ENCODE peak calls at places on chromosomes 5 and 9, in five cellular contexts. O is mammary epithelial cell, M is right atrium auricular region, Z is H1, U is suprapubic skin. L is an unnamed sample.

GRCh38 chr5:23332650-23333251 is 174.7 kb upstream of the PRDM9 start:
- DNase-seq in O (peak; percentile 24), M (no peak), Z (no peak), U (no peak), L (no peak)

GRCh38 chr5:78112931-78113330 is 181.6 kb downstream of the AP3B1 start:
- DNase-seq in O (no peak), M (no peak), Z (no peak), U (no peak), L (peak; percentile 15)

GRCh38 chr5:118611332-118611945 is 376.9 kb downstream of the DTWD2 start:
- DNase-seq in O (peak; percentile 25), M (no peak), Z (no peak), U (no peak), L (no peak)

GRCh38 chr9:131923132-131923671 is 156.5 kb downstream of the MED27 start:
- DNase-seq in O (no peak), M (no peak), Z (no peak), U (no peak), L (no peak)

GRCh38 chr9:82810902-82811301 is 252.0 kb downstream of the RASEF start:
- DNase-seq in O (peak; percentile 92), M (no peak), Z (peak; percentile 84), U (no peak), L (no peak)

GRCh38 chr9:17824191-17824926 is 245.5 kb downstream of the SH3GL2 start:
- DNase-seq in O (no peak), M (no peak), Z (no peak), U (no peak), L (no peak)

GRCh38 chr9:110700953-110701352 is 32.4 kb downstream of the MUSK start:
- DNase-seq in O (no peak), M (no peak), Z (no peak), U (no peak), L (no peak)

GRCh38 chr5:114185274-114185673 is 176.6 kb upstream of the KCNN2 start:
- DNase-seq in O (peak; percentile 36), M (no peak), Z (no peak), U (no peak), L (no peak)

GRCh38 chr5:102713278-102713677 is 41.8 kb upstream of the PAM start:
- DNase-seq in O (no peak), M (no peak), Z (no peak), U (no peak), L (no peak)

DNA sequence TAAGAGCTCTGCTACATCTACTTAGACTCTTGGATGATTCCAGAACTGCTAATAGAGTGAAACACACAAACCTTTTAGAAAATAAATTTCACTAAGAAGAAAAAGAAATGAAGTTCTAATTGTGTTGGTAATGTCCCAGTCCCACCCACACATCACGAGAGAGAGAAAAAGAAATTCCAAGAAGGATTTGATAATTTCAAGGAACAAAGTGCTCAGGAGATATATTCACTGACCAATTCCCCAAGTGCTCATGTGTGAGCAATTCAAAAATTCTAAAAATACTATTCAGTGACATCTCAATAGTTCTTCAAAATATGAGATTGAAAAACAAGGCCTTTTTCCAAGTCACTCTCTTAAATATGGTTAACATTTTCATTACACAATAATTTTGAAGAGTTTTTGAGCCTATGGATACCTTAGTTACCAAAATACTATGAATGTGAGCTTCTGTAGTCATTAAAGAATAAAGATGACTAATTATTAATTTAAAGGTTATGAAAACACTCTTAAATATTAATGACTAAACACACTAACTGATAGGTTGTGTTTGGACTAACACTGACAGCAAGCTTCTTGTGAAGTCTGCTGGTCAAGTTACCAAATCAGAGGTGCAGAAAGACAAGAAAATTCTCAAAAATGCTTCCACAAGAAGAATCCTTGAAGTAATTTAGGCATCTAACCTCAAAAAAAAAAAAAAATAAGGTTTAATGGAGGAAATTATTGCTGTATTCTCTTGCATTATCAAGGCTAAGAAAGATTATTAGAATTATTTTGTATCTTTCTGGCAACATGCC is 245.3 kb downstream of the PDE4D start:
- DNase-seq in O (no peak), M (no peak), Z (no peak), U (no peak), L (no peak)
- H3K27ac ChIP-seq in O (no peak overlapping the region), M (no peak overlapping the region), Z (no peak overlapping the region), U (no peak overlapping the region), L (no peak overlapping the region)

GRCh38 chr9:15381491-15381890 is 41.2 kb upstream of the SNAPC3 start:
- DNase-seq in O (no peak), M (no peak), Z (no peak), U (no peak), L (no peak)

GRCh38 chr9:15389173-15389572 is 33.5 kb upstream of the SNAPC3 start:
- DNase-seq in O (no peak), M (no peak), Z (no peak), U (no peak), L (no peak)

GRCh38 chr9:15390200-15390599 is 32.5 kb upstream of the SNAPC3 start:
- DNase-seq in O (no peak), M (no peak), Z (no peak), U (no peak), L (no peak)

GRCh38 chr9:15389636-15390035 is 33.0 kb upstream of the SNAPC3 start:
- DNase-seq in O (no peak), M (no peak), Z (no peak), U (no peak), L (no peak)

GRCh38 chr9:15386465-15386864 is 36.2 kb upstream of the SNAPC3 start:
- DNase-seq in O (no peak), M (no peak), Z (no peak), U (no peak), L (no peak)
- H3K4me3 ChIP-seq in O (no peak overlapping the region), M (no peak overlapping the region), Z (no peak overlapping the region), U (no peak overlapping the region), L (no peak overlapping the region)

GRCh38 chr5:176817369-176817841 is 7.0 kb downstream of the UNC5A start:
- DNase-seq in O (no peak), M (no peak), Z (no peak), U (no peak), L (no peak)
- H3K27me3 ChIP-seq in O (peaks cover 5% of the 10 kb centered on the region), M (peaks cover 34% of the 10 kb centered on the region), Z (peaks cover 11% of the 10 kb centered on the region), U (peaks cover 91% of the 10 kb centered on the region), L (no peaks in the 10 kb centered on the region)

GRCh38 chr5:158601118-158601517 is 498.6 kb downstream of the EBF1 start:
- DNase-seq in O (peak; percentile 3), M (no peak), Z (no peak), U (no peak), L (no peak)
- H3K27ac ChIP-seq in O (no peak overlapping the region), M (no peak overlapping the region), Z (no peak overlapping the region), U (no peak overlapping the region), L (no peak overlapping the region)

GRCh38 chr9:94655739-94656138 is 16.4 kb upstream of the FBP1 start:
- DNase-seq in O (no peak), M (no peak), Z (no peak), U (no peak), L (no peak)
- H3K4me3 ChIP-seq in O (no peak overlapping the region), M (no peak overlapping the region), Z (no peak overlapping the region), U (peak overlapping the region; percentile 15), L (no peak overlapping the region)

DNA sequence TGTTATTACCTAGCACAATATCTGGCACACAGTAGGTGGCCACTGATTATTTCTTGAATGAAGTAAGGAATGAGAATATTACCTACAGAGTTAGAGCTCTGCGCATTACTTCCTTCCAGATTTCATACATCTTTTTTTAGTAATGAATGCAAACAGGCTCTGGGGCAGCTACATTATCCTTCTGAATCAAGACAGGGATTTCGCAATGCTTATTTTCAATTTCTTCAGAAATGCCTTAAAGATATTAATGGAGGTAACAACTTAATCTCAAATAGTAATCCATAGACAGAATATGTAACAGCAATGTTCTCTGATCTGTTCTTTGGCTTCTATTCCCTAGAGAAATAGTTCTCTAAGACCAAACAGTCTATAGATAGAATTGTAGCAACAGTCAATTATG is 32.6 kb downstream of the CDKN2A start:
- DNase-seq in O (no peak), M (no peak), Z (no peak), U (no peak), L (no peak)
- H3K27me3 ChIP-seq in O (no peaks in the 10 kb centered on the region), M (peaks cover 18% of the 10 kb centered on the region), Z (peaks cover 35% of the 10 kb centered on the region), U (peaks cover 38% of the 10 kb centered on the region), L (peaks cover 27% of the 10 kb centered on the region)

GRCh38 chr5:175688352-175689146 is 30.7 kb downstream of the HRH2 start:
- DNase-seq in O (no peak), M (no peak), Z (no peak), U (no peak), L (no peak)

GRCh38 chr5:175690025-175690424 is 32.2 kb downstream of the HRH2 start:
- DNase-seq in O (no peak), M (no peak), Z (no peak), U (no peak), L (no peak)

GRCh38 chr5:175687231-175687701 is 29.4 kb downstream of the HRH2 start:
- DNase-seq in O (no peak), M (no peak), Z (no peak), U (no peak), L (peak; percentile 88)

GRCh38 chr5:175690586-175690985 is 32.7 kb downstream of the HRH2 start:
- DNase-seq in O (no peak), M (no peak), Z (no peak), U (no peak), L (no peak)

DNA sequence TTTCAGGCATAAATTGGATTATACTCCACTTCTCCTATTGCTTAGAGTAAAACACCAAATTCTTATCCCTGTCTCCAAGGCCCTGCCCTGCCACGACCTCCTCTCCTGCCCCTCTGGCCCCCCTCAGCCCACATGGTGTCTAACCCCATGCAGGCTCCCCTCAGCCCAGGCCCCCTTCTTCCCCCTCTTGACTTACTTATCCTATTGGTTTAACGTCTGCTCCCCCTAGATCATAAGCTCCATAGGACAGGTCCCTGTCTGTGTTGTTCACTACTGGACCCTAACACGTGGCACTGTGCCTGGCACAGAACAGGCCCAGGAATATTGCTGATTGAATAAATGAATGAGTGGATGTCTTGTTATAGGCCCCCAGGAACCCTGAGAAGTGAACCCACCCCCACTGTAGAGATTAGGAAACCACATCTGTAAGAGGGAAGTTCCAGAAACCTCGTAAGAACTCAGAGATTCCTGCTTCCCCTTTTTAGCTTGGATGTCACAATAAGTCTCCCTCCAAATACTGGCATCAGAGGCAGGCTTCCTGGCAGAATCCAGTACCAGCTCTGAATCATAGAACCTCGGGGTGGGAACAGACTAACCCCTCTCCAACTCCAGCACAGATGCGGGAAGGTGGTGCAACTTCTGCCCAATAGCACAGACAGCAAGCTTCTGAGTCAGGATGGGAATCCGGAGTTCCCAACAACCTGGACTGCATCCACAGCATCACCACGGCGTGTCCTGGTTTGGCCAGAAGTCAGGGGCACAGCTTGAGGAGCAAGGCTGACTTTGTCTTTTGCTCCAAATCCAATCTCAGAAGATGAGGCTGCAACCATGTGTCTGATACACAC is 31.5 kb downstream of the HRH2 start:
- DNase-seq in O (peak; percentile 24), M (peak; percentile 81), Z (no peak), U (peak; percentile 77), L (no peak)
- H3K27ac ChIP-seq in O (no peak overlapping the region), M (peak overlapping the region; percentile 91), Z (no peak overlapping the region), U (peak overlapping the region; percentile 68), L (no peak overlapping the region)

L was measured in pancreas.